ENCODE peak calls at places on chromosomes 6 and 20, in five cellular contexts. One of them, this sample, is unnamed. For H3K9me3, the result is how much of the 10 kb centered on the place peaks cover.

GRCh38 chr20:61935926-61936700 is 129.6 kb downstream of the TAF4 start:
- DNase-seq in IMR-90: no peak
- DNase-seq in spleen: peak
- DNase-seq in H1: no peak
- DNase-seq in esophagus squamous epithelium: no peak
- DNase-seq in this sample: no peak

GRCh38 chr6:100415780-100416179 is 48.9 kb downstream of the SIM1 start:
- DNase-seq in IMR-90: no peak
- DNase-seq in spleen: no peak
- DNase-seq in H1: no peak
- DNase-seq in esophagus squamous epithelium: no peak
- DNase-seq in this sample: no peak

GRCh38 chr6:137870286-137870685 is 3.2 kb downstream of the TNFAIP3 start:
- DNase-seq in IMR-90: no peak
- DNase-seq in spleen: no peak
- DNase-seq in H1: no peak
- DNase-seq in esophagus squamous epithelium: no peak
- DNase-seq in this sample: no peak

GRCh38 chr20:50056951-50057403 is 56.0 kb downstream of the UBE2V1 start:
- DNase-seq in IMR-90: no peak
- DNase-seq in spleen: no peak
- DNase-seq in H1: no peak
- DNase-seq in esophagus squamous epithelium: no peak
- DNase-seq in this sample: no peak

GRCh38 chr20:50813801-50814200 is 18.9 kb downstream of the BCAS4 start:
- DNase-seq in IMR-90: no peak
- DNase-seq in spleen: no peak
- DNase-seq in H1: no peak
- DNase-seq in esophagus squamous epithelium: no peak
- DNase-seq in this sample: no peak

GRCh38 chr6:128710305-128710704 is 172.6 kb upstream of the LAMA2 start:
- DNase-seq in IMR-90: peak
- DNase-seq in spleen: no peak
- DNase-seq in H1: no peak
- DNase-seq in esophagus squamous epithelium: no peak
- DNase-seq in this sample: no peak

GRCh38 chr6:142444388-142444787 is 142.6 kb downstream of the ADGRG6 start:
- DNase-seq in IMR-90: peak
- DNase-seq in spleen: no peak
- DNase-seq in H1: no peak
- DNase-seq in esophagus squamous epithelium: no peak
- DNase-seq in this sample: no peak

GRCh38 chr6:137832110-137832509 is 34.9 kb upstream of the TNFAIP3 start:
- DNase-seq in IMR-90: peak
- DNase-seq in spleen: no peak
- DNase-seq in H1: no peak
- DNase-seq in esophagus squamous epithelium: no peak
- DNase-seq in this sample: no peak

GRCh38 chr6:8243462-8243861 is 141.1 kb upstream of the EEF1E1 start:
- DNase-seq in IMR-90: peak
- DNase-seq in spleen: no peak
- DNase-seq in H1: no peak
- DNase-seq in esophagus squamous epithelium: no peak
- DNase-seq in this sample: no peak

GRCh38 chr20:35991142-35991771 is 22.9 kb downstream of the CNBD2 start:
- DNase-seq in IMR-90: peak
- DNase-seq in spleen: peak
- DNase-seq in H1: no peak
- DNase-seq in esophagus squamous epithelium: no peak
- DNase-seq in this sample: no peak

GRCh38 chr6:77341058-77341986 is 122.0 kb downstream of the HTR1B start:
- DNase-seq in IMR-90: no peak
- DNase-seq in spleen: no peak
- DNase-seq in H1: no peak
- DNase-seq in esophagus squamous epithelium: no peak
- DNase-seq in this sample: peak

GRCh38 chr20:22430154-22430745 is 154.1 kb downstream of the FOXA2 start:
- DNase-seq in IMR-90: no peak
- DNase-seq in spleen: no peak
- DNase-seq in H1: peak
- DNase-seq in esophagus squamous epithelium: no peak
- DNase-seq in this sample: no peak

GRCh38 chr20:58471161-58471834 is 43.9 kb downstream of the APCDD1L start:
- DNase-seq in IMR-90: peak
- DNase-seq in spleen: no peak
- DNase-seq in H1: no peak
- DNase-seq in esophagus squamous epithelium: no peak
- DNase-seq in this sample: peak

GRCh38 chr6:33610779-33611421 is 10.2 kb upstream of the ITPR3 start:
- DNase-seq in IMR-90: no peak
- DNase-seq in spleen: no peak
- DNase-seq in H1: no peak
- DNase-seq in esophagus squamous epithelium: no peak
- DNase-seq in this sample: no peak

GRCh38 chr6:50823130-50823920 is 4.7 kb downstream of the TFAP2B start:
- DNase-seq in IMR-90: no peak
- DNase-seq in spleen: no peak
- DNase-seq in H1: no peak
- DNase-seq in esophagus squamous epithelium: no peak
- DNase-seq in this sample: no peak

GRCh38 chr6:169619650-169620049 is 82.2 kb downstream of the WDR27 start:
- DNase-seq in IMR-90: peak
- DNase-seq in spleen: no peak
- DNase-seq in H1: no peak
- DNase-seq in esophagus squamous epithelium: no peak
- DNase-seq in this sample: no peak

GRCh38 chr20:50260480-50261221 is 70.0 kb downstream of the CEBPB start:
- DNase-seq in IMR-90: no peak
- DNase-seq in spleen: no peak
- DNase-seq in H1: no peak
- DNase-seq in esophagus squamous epithelium: no peak
- DNase-seq in this sample: no peak

GRCh38 chr20:16975682-16976081 is 227.5 kb downstream of the OTOR start:
- DNase-seq in IMR-90: no peak
- DNase-seq in spleen: no peak
- DNase-seq in H1: no peak
- DNase-seq in esophagus squamous epithelium: no peak
- DNase-seq in this sample: no peak

GRCh38 chr20:62596921-62597320 is 45.4 kb upstream of the SLCO4A1 start:
- DNase-seq in IMR-90: no peak
- DNase-seq in spleen: no peak
- DNase-seq in H1: no peak
- DNase-seq in esophagus squamous epithelium: no peak
- DNase-seq in this sample: no peak

GRCh38 chr6:72787521-72788031 is 165.7 kb downstream of the KCNQ5 start:
- DNase-seq in IMR-90: peak
- DNase-seq in spleen: no peak
- DNase-seq in H1: no peak
- DNase-seq in esophagus squamous epithelium: no peak
- DNase-seq in this sample: no peak

GRCh38 chr6:107493158-107494057 is 3.5 kb downstream of the SOBP start:
- DNase-seq in IMR-90: peak
- DNase-seq in spleen: no peak
- DNase-seq in H1: no peak
- DNase-seq in esophagus squamous epithelium: no peak
- DNase-seq in this sample: peak

GRCh38 chr6:72464246-72464645 is 157.6 kb upstream of the KCNQ5 start:
- DNase-seq in IMR-90: peak
- DNase-seq in spleen: no peak
- DNase-seq in H1: no peak
- DNase-seq in esophagus squamous epithelium: no peak
- DNase-seq in this sample: no peak

DNA sequence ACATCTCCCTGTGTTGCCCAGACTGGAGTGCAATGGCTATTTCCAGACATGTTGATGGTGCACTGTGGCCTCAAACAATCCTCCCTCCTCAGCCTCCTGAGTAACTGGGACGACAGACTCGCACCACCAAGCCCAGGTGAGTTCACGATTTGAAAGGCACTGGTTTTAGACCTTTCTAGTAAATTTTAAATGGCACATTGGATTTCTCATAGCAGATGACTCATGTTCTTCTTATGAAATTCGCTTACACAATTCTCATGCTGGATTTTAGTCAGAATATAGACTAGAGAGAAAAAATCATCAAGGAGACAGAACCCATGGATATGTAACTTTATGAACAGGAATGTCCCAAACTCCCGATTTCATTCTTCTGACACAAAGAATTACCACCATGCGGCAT is 18.1 kb upstream of the PXDC1 start:
- DNase-seq in IMR-90: peak
- DNase-seq in spleen: no peak
- DNase-seq in H1: no peak
- DNase-seq in esophagus squamous epithelium: no peak
- DNase-seq in this sample: no peak
- TF ChIP-seq POLR2A in IMR-90: no peak
- TF ChIP-seq POLR2A in spleen: no peak
- TF ChIP-seq POLR2A in H1: no peak
- TF ChIP-seq POLR2A in esophagus squamous epithelium: no peak
- TF ChIP-seq POLR2A in this sample: no peak

DNA sequence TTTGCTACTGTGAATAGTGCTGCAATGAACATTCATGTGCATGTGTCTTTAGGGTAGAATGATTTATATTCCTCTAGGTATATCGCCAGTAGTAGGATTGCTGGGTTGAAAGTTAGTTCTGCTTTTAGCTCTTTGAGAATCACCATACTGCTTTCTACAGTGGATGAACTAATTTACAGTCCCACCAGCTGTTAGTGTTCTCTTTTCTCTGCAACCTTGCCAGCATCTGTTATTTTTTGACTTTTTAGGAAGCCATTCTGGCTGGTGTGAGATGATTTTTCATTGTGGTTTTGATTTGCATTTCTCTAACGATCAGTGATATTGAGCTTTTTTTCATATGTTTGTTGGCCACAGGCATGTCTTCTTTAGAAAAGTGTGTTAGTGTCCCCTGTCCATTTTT is 40.0 kb downstream of the PLG start:
- DNase-seq in IMR-90: no peak
- DNase-seq in spleen: no peak
- DNase-seq in H1: no peak
- DNase-seq in esophagus squamous epithelium: no peak
- DNase-seq in this sample: no peak
- H3K4me3 ChIP-seq in IMR-90: no peak
- H3K4me3 ChIP-seq in spleen: no peak
- H3K4me3 ChIP-seq in H1: no peak
- H3K4me3 ChIP-seq in esophagus squamous epithelium: no peak
- H3K4me3 ChIP-seq in this sample: no peak

GRCh38 chr20:55881204-55881603 is 124.1 kb downstream of the CBLN4 start:
- DNase-seq in IMR-90: no peak
- DNase-seq in spleen: no peak
- DNase-seq in H1: no peak
- DNase-seq in esophagus squamous epithelium: no peak
- DNase-seq in this sample: no peak
- H3K9me3 ChIP-seq in IMR-90: under half
- H3K9me3 ChIP-seq in spleen: under half
- H3K9me3 ChIP-seq in H1: under half
- H3K9me3 ChIP-seq in esophagus squamous epithelium: under half
- H3K9me3 ChIP-seq in this sample: under half

DNA sequence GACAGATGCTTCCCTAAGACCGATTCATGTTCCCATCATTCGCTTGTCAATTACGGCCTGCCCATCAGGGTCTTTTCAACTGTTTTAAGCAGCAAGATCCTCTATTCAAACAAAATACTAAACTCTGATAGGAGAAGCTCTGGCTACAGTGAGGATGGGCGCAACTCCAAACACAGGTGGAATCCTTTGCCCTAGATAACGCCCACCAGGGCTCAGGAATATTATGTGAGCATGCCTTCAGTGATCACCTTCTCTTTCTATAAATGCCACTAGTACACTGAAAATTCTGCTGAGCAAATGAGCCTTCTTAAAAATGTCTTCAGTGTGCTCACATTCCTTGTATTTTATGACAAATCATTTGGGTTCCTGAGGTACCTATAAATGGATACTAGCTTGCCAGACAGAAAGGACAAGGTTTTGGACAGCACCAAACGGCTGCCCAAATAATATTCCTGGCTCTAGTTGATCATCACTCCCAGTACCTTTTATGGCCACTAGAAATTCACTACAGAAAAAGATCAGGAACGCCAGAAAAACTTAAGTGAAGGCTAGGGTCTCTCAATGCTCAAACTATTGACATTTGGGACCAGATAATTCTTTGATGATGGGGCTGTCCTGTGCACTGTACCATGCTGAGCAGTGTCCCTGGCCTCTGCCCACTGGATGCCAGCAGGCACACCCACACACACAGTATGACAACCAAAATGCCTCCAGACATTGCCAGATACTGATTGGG is 13.1 kb downstream of the ZNF217 start:
- DNase-seq in IMR-90: no peak
- DNase-seq in spleen: no peak
- DNase-seq in H1: no peak
- DNase-seq in esophagus squamous epithelium: no peak
- DNase-seq in this sample: no peak
- TF ChIP-seq POLR2A in IMR-90: no peak
- TF ChIP-seq POLR2A in spleen: no peak
- TF ChIP-seq POLR2A in H1: no peak
- TF ChIP-seq POLR2A in esophagus squamous epithelium: no peak
- TF ChIP-seq POLR2A in this sample: no peak

GRCh38 chr6:41682056-41682477 is 43.8 kb downstream of the MDFI start:
- DNase-seq in IMR-90: peak
- DNase-seq in spleen: peak
- DNase-seq in H1: peak
- DNase-seq in esophagus squamous epithelium: no peak
- DNase-seq in this sample: peak
- H3K4me3 ChIP-seq in IMR-90: no peak
- H3K4me3 ChIP-seq in spleen: no peak
- H3K4me3 ChIP-seq in H1: no peak
- H3K4me3 ChIP-seq in esophagus squamous epithelium: no peak
- H3K4me3 ChIP-seq in this sample: no peak

DNA sequence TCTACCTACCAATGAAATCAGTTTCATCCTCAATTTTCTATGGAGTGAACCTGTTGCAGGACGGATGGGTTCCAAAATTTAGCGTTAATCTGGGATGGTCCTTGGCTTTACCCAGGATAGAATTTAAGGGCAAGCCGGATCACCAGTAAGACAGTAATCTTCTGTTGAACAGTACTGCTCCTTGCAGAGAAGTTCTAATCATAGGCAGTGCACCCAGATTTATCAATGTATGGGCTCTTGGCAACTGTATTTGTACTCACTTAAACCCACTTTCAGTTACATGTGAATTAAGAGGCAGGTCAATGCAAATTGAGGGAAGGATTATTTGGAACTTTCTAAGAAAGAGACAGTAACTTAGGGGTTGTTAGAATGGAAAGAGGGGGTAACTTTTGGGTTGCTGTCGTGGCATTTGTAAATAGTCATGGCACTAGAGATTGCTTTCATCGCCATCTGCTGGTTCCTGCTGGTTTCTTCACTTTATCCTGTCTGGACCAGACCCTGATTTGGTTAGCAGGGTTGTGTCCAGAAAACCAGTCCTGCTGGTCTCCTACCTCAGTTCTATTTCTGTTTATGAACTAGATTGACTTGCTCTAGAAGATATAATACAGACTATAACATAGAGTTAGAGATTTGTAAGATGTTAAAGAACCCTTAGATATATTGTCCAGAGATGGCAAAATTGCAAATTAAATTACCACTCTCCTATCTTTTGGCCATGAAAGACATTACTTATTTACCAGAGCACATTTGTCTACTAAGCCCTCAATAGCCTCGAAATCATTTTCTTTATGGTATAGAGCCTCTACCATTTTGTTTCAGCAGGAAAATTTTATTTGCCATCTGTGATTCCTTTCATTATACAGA is 646.3 kb downstream of the UTRN start:
- DNase-seq in IMR-90: peak
- DNase-seq in spleen: no peak
- DNase-seq in H1: no peak
- DNase-seq in esophagus squamous epithelium: no peak
- DNase-seq in this sample: peak
- H3K9me3 ChIP-seq in IMR-90: under half
- H3K9me3 ChIP-seq in spleen: under half
- H3K9me3 ChIP-seq in H1: under half
- H3K9me3 ChIP-seq in esophagus squamous epithelium: under half
- H3K9me3 ChIP-seq in this sample: under half

This sample was measured in adrenal gland.